ENCODE peak calls at places on chromosome 1, in ten cellular contexts. T is adipocyte; Z is CD4-positive, CD25-positive, alpha-beta regulatory T cell; B is naive thymus-derived CD4-positive, alpha-beta T cell; F is fibroblast of the conjunctiva; H is NCI-H1105; R is AG04450; J is stomach; M is AG08396; E is stimulated activated naive CD8-positive, alpha-beta T cell treated with anti-CD3 and anti-CD28 coated beads, Interleukin-15, Interleukin-2, amounts not matched to agents 100 U/mL and 50 U/mL, for 24 hours. N is an unnamed sample.

GRCh38 chr1:53061859-53062714 is at the start of gene PODN:
- DNase-seq in T (peak), Z (no peak), B (no peak), F (no peak), H (no peak), R (no peak), J (no peak), M (peak), E (no peak), N (no peak)

GRCh38 chr1:29599071-29599470 is 362.7 kb downstream of the PTPRU start:
- DNase-seq in T (no peak), Z (no peak), B (no peak), F (no peak), H (no peak), R (no peak), J (no peak), M (no peak), E (no peak), N (no peak)

GRCh38 chr1:227805606-227806197 is 9.8 kb upstream of the PRSS38 start:
- DNase-seq in T (peak), Z (no peak), B (no peak), F (peak), H (no peak), R (peak), J (no peak), M (peak), E (no peak), N (peak)

GRCh38 chr1:67332653-67333529 is 25.2 kb downstream of the IL12RB2 start:
- DNase-seq in T (no peak), Z (peak), B (peak), F (no peak), H (no peak), R (no peak), J (no peak), M (no peak), E (no peak), N (no peak)

GRCh38 chr1:20429296-20429695 is 56.7 kb downstream of the CAMK2N1 start:
- DNase-seq in T (no peak), Z (no peak), B (no peak), F (no peak), H (no peak), R (no peak), J (no peak), M (no peak), E (no peak), N (no peak)

GRCh38 chr1:21308330-21308729 is 18.1 kb upstream of the ECE1 start:
- DNase-seq in T (no peak), Z (no peak), B (no peak), F (no peak), H (no peak), R (no peak), J (no peak), M (no peak), E (no peak), N (no peak)

GRCh38 chr1:243421784-243422183 is 165.9 kb downstream of the SDCCAG8 start:
- DNase-seq in T (peak), Z (peak), B (peak), F (peak), H (peak), R (peak), J (peak), M (no peak), E (peak), N (no peak)

GRCh38 chr1:9593492-9594465 is 5.1 kb downstream of the TMEM201 start:
- DNase-seq in T (peak), Z (no peak), B (peak), F (no peak), H (peak), R (no peak), J (peak), M (peak), E (peak), N (no peak)